ENCODE peak calls at places on chromosomes 7 and 10, in four cellular contexts. B is neural crest cell, I is erythroblast, K is COR-L47. R is an unnamed sample.

GRCh38 chr10:1424648-1425047 is 312.7 kb downstream of the ADARB2 start:
- DNase-seq in I (no peak), B (no peak), K (no peak), R (no peak)

GRCh38 chr10:46525177-46525823 is 31.2 kb downstream of the GPRIN2 start:
- DNase-seq in I (peak), B (no peak), K (no peak), R (no peak)

GRCh38 chr7:90246184-90246583 is 1.2 kb downstream of the CFAP69 start:
- DNase-seq in I (no peak), B (no peak), K (no peak), R (no peak)

GRCh38 chr10:30709700-30710358 is 80.3 kb upstream of the LYZL2 start:
- DNase-seq in K (no peak), I (no peak), B (no peak), R (no peak)

GRCh38 chr10:90925078-90926029 is 4.5 kb upstream of the ANKRD1 start:
- DNase-seq in B (no peak), K (no peak), I (no peak), R (no peak)

GRCh38 chr7:30933124-30933893 is 21.7 kb downstream of the AQP1 start:
- DNase-seq in K (no peak), I (no peak), B (no peak), R (no peak)

GRCh38 chr7:42914009-42914725 is 2.3 kb upstream of the C7orf25 start:
- DNase-seq in K (no peak), I (no peak), B (no peak), R (no peak)

GRCh38 chr10:57142925-57143576 is 782.0 kb upstream of the ZWINT start:
- DNase-seq in B (no peak), K (no peak), I (no peak), R (no peak)

GRCh38 chr7:45036317-45036716 is 36.3 kb downstream of the CCM2 start:
- DNase-seq in B (no peak), I (no peak), K (peak), R (no peak)

GRCh38 chr7:138773817-138774216 is 24.0 kb upstream of the TMEM213 start:
- DNase-seq in B (no peak), K (no peak), I (no peak), R (no peak)

GRCh38 chr7:72785166-72785955 is 42.6 kb downstream of the TYW1B start:
- DNase-seq in K (no peak), I (peak), B (no peak), R (no peak)

GRCh38 chr7:143013897-143014296 is 13.0 kb downstream of the OR9A2 start:
- DNase-seq in B (no peak), I (no peak), K (no peak), R (no peak)

GRCh38 chr7:30928254-30928872 is 16.7 kb downstream of the AQP1 start:
- DNase-seq in B (no peak), K (no peak), I (no peak), R (no peak)

GRCh38 chr10:43193496-43194080 is 55.3 kb downstream of the CSGALNACT2 start:
- DNase-seq in I (no peak), K (no peak), B (no peak), R (no peak)

GRCh38 chr7:32155712-32156111 is 85.5 kb upstream of the PDE1C start:
- DNase-seq in B (no peak), K (no peak), I (no peak), R (no peak)

GRCh38 chr10:1272079-1272478 is 215.9 kb downstream of the WDR37 start:
- DNase-seq in B (no peak), I (no peak), K (no peak), R (no peak)

GRCh38 chr7:130135208-130136205 is 65.2 kb downstream of the KLHDC10 start:
- DNase-seq in B (no peak), I (peak), K (no peak), R (no peak)

R was measured in T-cell.